ENCODE peak calls at places on chromosomes 1 and 21, in four cellular contexts. N is SK-N-SH, X is K562, V is H1. L is an unnamed sample.

GRCh38 chr1:185396126-185396525 is 79.1 kb upstream of the IVNS1ABP start:
- DNase-seq in X (no peak), V (no peak), N (no peak), L (no peak)

GRCh38 chr1:199751962-199752687 is 275.4 kb upstream of the NR5A2 start:
- DNase-seq in X (no peak), V (no peak), N (no peak), L (no peak)

GRCh38 chr21:36803801-36804452 is 105.0 kb downstream of the SIM2 start:
- DNase-seq in X (no peak), N (no peak), V (no peak), L (no peak)

GRCh38 chr21:43193651-43194302 is 25.0 kb downstream of the CRYAA start:
- DNase-seq in V (no peak), N (peak; percentile 38), X (no peak), L (peak; percentile 17)

GRCh38 chr1:37999434-38000232 is 5.7 kb downstream of the FHL3 start:
- DNase-seq in X (peak; percentile 96), V (peak; percentile 55), N (peak; percentile 72), L (no peak)

GRCh38 chr1:232123775-232124659 is 497.4 kb downstream of the DISC1 start:
- DNase-seq in N (no peak), X (no peak), V (no peak), L (no peak)

GRCh38 chr1:29444081-29444715 is 207.9 kb downstream of the PTPRU start:
- DNase-seq in X (no peak), V (peak; percentile 44), N (no peak), L (no peak)

GRCh38 chr21:43720539-43721224 is 1.8 kb downstream of the PDXK start:
- DNase-seq in N (no peak), X (no peak), V (no peak), L (no peak)

GRCh38 chr1:90114521-90115141 is 119.7 kb downstream of the ZNF326 start:
- DNase-seq in X (peak; percentile 60), V (no peak), N (peak; percentile 22), L (no peak)

GRCh38 chr1:54001620-54002019 is 16.4 kb downstream of the LDLRAD1 start:
- DNase-seq in V (no peak), N (no peak), X (no peak), L (no peak)

GRCh38 chr1:31064685-31065309 is 720 bp downstream of the PUM1 start:
- DNase-seq in V (no peak), N (peak; percentile 37), X (peak; percentile 59), L (no peak)

GRCh38 chr1:31531177-31532000 is 44.9 kb upstream of the TINAGL1 start:
- DNase-seq in V (no peak), N (peak; percentile 66), X (no peak), L (no peak)

GRCh38 chr1:229694053-229694693 is 68.1 kb downstream of the URB2 start:
- DNase-seq in X (no peak), V (peak; percentile 62), N (peak; percentile 80), L (peak; percentile 53)

GRCh38 chr1:102776074-102776473 is 332.2 kb downstream of the COL11A1 start:
- DNase-seq in X (no peak), N (no peak), V (no peak), L (peak; percentile 66)

DNA sequence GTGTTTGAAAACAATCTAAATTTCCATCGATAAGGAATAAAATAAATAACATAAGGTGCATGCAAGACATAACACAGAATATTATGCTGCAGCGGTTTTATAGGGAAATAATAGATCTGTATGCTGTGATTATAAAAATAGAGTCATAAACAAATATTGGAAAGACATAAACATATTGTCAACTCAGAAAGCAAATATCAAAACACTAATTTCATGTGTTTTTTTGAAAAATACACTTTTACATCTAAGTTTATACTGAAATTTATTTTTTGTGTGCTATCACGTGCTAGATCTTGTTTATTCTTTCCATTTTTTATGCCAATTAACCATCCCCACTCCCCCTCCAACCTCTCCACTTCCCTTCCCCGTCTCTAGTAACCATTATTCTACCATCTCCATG is 9.4 kb downstream of the OR6K3 start:
- DNase-seq in V (no peak), X (no peak), N (no peak), L (no peak)
- TF ChIP-seq TEAD4 in V (no peak), X (no peak), N (no peak), L (no peak)

GRCh38 chr1:247147781-247148180 is 24.0 kb downstream of the ZNF124 start:
- DNase-seq in N (no peak), X (no peak), V (no peak), L (no peak)
- TF ChIP-seq TEAD4 in N (no peak), X (no peak), V (no peak), L (no peak)

DNA sequence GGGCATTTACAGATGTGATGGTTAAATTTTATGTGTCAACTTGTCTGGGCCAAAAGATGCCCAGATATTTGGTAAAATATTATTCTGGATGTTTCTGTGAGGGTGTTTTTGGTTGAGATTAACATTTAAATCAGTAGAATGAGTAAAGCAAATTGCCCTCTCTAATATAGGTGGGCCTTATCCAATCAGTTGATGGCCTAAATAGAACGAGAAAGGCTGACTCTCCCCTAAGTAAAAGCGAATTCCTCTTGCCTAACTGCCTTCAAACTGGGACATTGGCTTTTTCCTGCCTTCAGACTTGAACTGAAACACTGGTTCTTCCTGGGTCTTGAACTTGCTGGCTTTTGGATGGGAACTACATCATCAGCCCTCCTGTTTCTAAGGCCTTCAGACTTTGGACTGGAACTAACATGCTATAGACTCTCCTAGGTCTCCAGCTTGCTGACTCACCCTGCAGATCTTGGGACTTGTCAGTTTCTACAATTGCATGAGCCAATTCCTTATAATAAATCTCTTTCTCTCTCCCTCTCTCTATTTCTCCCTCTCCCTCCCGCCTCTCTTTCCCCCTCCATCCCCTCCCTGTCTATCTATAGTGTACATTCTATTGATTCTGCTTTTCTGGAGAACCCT is 10.2 kb upstream of the NAV1 start:
- DNase-seq in V (no peak), N (no peak), X (no peak), L (no peak)
- TF ChIP-seq TEAD4 in V (no peak), N (no peak), X (no peak), L (no peak)

DNA sequence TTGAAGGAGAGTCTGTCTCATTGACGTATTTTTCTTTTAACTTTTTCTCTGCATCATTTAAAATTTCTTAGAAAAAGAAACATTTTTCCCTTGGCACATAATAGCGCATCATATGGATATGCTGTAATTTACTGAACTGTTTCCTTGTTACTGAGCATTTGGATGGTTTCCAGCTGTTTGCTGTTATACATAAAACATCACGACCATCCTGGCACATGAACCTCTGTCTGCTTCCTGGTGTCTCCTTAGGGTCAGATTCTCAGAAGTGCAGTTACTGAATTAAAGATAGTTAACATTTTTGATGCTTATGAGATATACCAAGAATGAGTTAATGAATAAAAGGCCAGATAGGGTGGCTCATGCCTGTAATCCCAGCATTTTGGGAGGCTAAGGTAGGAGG is 67.3 kb downstream of the BACE2 start:
- DNase-seq in X (no peak), N (no peak), V (no peak), L (no peak)
- TF ChIP-seq TEAD4 in X (no peak), N (no peak), V (no peak), L (no peak)

GRCh38 chr1:44661786-44662682 is 12.2 kb downstream of the TMEM53 start:
- DNase-seq in V (no peak), X (no peak), N (no peak), L (no peak)
- TF ChIP-seq TEAD4 in V (no peak), X (no peak), N (no peak), L (no peak)

GRCh38 chr1:57067863-57068262 is 102.0 kb upstream of the C8B start:
- DNase-seq in V (no peak), X (no peak), N (no peak), L (no peak)
- TF ChIP-seq TEAD4 in V (no peak), X (no peak), N (no peak), L (no peak)

GRCh38 chr1:159554681-159555080 is 18.9 kb upstream of the OR10J5 start:
- DNase-seq in V (no peak), N (no peak), X (no peak), L (no peak)
- TF ChIP-seq TEAD4 in V (no peak), N (no peak), X (no peak), L (no peak)

DNA sequence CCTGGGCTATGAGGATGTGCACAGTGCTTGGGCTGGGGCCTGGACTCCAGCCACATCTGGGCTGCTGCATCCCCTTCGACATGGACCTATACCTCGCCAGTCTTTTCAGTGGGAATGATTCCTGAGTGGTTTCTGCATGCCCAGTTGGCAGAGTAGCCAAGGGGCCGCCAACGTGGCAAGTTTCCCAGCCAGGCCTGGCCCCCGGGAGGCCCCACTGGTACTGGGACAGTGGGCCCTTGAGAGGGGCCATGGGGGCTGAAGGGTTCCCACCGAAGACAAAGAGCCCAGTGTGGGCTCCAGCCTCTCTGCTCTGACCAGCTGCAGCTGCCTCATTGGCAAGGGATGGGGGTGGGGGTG is 15.4 kb downstream of the RAP1GAP start:
- DNase-seq in V (no peak), X (no peak), N (no peak), L (no peak)
- TF ChIP-seq TEAD4 in V (no peak), X (no peak), N (no peak), L (no peak)

DNA sequence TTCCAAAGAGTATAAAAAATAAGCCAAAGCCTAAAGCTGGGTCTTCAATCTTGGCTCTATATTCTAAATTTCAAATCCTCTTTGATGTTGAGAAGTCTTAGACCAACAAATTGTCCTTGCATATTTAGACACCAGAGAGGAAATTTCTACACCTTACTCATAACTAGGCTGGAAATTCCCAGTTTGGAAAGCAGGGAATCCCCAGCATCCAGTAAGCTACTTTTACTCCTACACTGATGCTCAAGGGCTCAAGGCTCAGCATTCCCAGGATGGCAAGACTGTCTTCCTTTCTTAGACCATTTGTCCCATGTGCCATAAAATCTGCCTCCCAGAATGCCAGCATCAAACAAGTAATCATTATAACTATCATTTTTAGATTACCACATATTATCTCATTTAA is 28.3 kb downstream of the PRDX6 start:
- DNase-seq in N (no peak), X (no peak), V (no peak), L (no peak)
- TF ChIP-seq TEAD4 in N (no peak), X (no peak), V (no peak), L (no peak)